ENCODE peak calls at places on chromosomes 1 and 21, in seven cellular contexts. S is heart left ventricle; K is right cardiac atrium; D is CD4-positive, CD25-positive, alpha-beta regulatory T cell; J is IMR-90; V is SJSA1; G is MM.1S. N is an unnamed sample.

GRCh38 chr1:15325375-15326085 is 78.5 kb downstream of the FHAD1 start:
- DNase-seq in S (no peak), K (no peak), D (no peak), J (no peak), V (no peak), G (no peak), N (no peak)

GRCh38 chr1:89104687-89105086 is 21.2 kb downstream of the GBP2 start:
- DNase-seq in S (no peak), K (no peak), D (no peak), J (no peak), V (no peak), G (no peak), N (no peak)

GRCh38 chr21:25491267-25491666 is 116.0 kb downstream of the MRPL39 start:
- DNase-seq in S (no peak), K (no peak), D (no peak), J (no peak), V (no peak), G (no peak), N (no peak)

GRCh38 chr1:3562712-3563111 is 48.6 kb downstream of the MEGF6 start:
- DNase-seq in S (no peak), K (no peak), D (no peak), J (no peak), V (no peak), G (no peak), N (no peak)

GRCh38 chr1:23470282-23471070 is 13.5 kb downstream of the ASAP3 start:
- DNase-seq in S (peak; percentile 81), K (peak; percentile 89), D (no peak), J (peak; percentile 49), V (no peak), G (no peak), N (no peak)

GRCh38 chr1:212244441-212244840 is 40.8 kb upstream of the PPP2R5A start:
- DNase-seq in S (no peak), K (no peak), D (no peak), J (no peak), V (no peak), G (no peak), N (no peak)

GRCh38 chr1:228308085-228308601 is 98.5 kb downstream of the TRIM11 start:
- DNase-seq in S (no peak), K (no peak), D (no peak), J (no peak), V (no peak), G (no peak), N (no peak)

GRCh38 chr1:185495898-185496297 is 178.9 kb upstream of the IVNS1ABP start:
- DNase-seq in S (no peak), K (no peak), D (no peak), J (no peak), V (no peak), G (no peak), N (no peak)

GRCh38 chr1:241311056-241311746 is 45.8 kb downstream of the RGS7 start:
- DNase-seq in S (no peak), K (no peak), D (no peak), J (peak; percentile 4), V (no peak), G (no peak), N (no peak)

GRCh38 chr1:165408518-165408917 is 36.4 kb downstream of the RXRG start:
- DNase-seq in S (no peak), K (no peak), D (no peak), J (peak; percentile 37), V (peak; percentile 19), G (peak; percentile 30), N (peak; percentile 29)

GRCh38 chr1:11321656-11322491 is 48.9 kb downstream of the UBIAD1 start:
- DNase-seq in S (no peak), K (no peak), D (no peak), J (no peak), V (no peak), G (no peak), N (no peak)

DNA sequence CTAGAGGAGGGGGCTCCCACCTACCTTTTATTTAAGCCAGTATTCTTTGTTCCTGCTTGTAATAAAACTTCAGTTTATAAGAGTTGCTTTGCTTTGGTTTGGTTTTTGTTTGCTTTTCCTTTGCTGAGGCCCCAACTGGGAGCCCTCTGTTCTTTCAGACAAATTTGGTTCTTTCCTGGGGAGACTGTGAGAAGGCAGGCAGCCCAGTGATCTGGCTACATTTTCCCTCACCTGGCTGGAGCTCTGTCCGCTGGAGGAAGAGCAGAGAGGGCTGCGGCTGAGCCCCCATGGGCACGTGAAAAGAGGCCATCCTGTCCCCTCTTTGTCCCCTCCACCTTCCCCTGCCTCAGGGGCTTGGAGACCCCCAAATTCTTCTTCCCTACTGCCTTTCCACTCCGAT is 7.3 kb upstream of the SFN start:
- DNase-seq in S (no peak), K (no peak), D (no peak), J (no peak), V (no peak), G (no peak), N (no peak)
- H3K4me1 ChIP-seq in S (no peaks in the 10 kb centered on the region), K (no peaks in the 10 kb centered on the region), D (no peaks in the 10 kb centered on the region), J (no peaks in the 10 kb centered on the region), V (no peaks in the 10 kb centered on the region), G (no peaks in the 10 kb centered on the region), N (no peaks in the 10 kb centered on the region)

DNA sequence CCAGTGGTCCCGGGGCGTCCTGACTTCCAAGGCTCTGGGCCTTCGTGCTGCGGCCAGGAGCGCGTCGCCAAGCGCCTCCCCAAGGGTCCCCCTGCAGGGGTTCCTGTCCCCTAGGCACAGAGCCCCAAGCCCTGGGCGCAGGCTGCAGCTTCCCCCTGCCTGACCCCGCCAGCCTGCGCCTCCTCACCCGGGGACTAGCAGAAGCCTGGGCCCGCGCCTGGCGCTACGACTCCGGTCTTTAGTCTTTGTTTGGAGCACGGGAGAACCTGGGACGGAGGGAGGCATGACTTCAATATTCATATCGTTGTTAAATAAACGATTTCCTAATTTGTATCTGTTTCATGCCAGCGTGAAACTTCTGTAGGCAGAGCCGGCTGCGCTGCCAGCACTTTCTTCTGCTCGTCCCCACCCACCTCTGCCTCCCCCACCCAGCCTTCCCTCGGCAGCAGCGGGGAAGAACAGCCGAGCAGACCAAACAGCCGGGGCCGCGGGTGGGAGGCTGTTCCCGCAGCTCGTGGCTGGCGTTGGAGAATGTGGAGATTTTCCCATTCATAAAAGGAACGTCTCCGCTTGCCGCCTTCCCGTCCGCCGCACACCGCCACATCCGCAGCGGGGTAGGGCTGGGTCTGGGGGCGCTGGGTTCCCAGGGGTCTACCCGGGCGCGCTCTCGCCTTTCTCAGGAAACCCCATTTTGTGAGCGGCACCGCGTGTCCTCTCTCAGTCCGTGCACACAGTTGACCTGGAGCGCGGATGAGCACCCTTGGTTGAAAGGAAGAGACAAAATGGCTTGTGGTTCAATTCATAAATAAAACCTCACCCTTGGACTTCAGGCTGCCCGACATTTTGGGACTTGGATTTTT is 777 bp upstream of the TRIM67 start:
- DNase-seq in S (no peak), K (no peak), D (no peak), J (no peak), V (no peak), G (no peak), N (no peak)
- H3K4me3 ChIP-seq in S (peak overlapping the region; percentile 56), K (peak overlapping the region; percentile 56), D (no peak overlapping the region), J (no peak overlapping the region), V (peak overlapping the region; percentile 39), G (no peak overlapping the region), N (peak overlapping the region; percentile 41)

DNA sequence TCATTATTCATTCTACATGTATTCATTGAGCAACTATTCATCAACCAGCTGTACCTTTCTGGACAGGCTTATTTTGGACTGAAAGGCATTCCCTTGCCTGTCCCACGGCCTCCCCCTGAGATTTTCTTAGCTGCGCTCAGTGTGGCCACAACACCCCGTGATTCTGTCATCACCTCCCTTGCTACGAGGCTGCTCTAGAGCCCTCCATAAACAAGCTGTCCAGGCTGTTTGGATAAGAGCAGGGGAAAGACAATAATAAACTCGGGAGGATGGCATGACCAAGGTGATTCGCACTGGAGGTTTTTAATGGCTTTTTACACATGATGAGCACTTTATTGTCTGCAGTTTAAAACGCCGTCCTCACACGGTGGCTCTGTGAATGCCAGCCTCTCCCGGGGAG is 139.7 kb downstream of the ROR1 start:
- DNase-seq in S (peak; percentile 46), K (no peak), D (no peak), J (peak; percentile 11), V (peak; percentile 45), G (no peak), N (no peak)
- H3K4me1 ChIP-seq in S (peaks cover 8% of the 10 kb centered on the region), K (peaks cover 8% of the 10 kb centered on the region), D (no peaks in the 10 kb centered on the region), J (peaks cover 4% of the 10 kb centered on the region), V (peaks cover 27% of the 10 kb centered on the region), G (peaks cover 7% of the 10 kb centered on the region), N (peaks cover 3% of the 10 kb centered on the region)

DNA sequence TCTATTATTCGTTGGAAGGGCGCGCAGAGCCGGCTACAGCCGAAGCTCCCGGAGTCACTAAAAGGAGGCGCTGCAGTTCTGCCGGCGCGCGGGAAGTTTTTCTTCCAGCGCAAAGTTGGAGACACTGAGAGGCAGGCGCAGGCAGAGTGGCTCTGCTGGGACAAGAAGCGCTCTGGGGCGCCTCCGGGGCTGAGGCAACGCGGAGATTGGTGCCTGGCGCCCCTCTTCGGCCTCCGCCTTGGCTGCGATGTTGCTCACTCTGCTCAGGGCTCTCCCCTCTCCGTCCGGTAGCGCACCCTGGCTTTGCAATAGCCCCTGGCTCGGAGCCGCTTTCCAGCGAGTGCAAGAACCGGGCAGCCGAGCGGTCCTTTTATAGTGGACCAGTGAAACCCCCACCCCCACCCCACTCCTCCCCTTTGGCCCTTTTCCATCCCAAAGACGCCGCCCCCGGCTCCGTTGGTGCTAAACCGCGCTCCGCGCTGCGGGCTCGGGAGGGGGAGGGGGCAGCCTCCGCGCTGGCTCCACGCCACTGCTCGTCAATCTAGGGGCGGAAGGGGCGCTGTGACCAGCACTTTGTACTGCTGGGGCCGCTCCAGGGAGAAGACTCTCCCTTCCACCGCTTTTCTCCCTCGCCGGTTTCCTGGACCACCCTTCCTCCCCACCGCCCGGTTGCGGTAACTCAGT is at the start of gene ADAMTS1:
- DNase-seq in S (peak; percentile 95), K (peak; percentile 98), D (no peak), J (peak; percentile 92), V (peak; percentile 93), G (peak; percentile 45), N (peak; percentile 88)
- H3K4me3 ChIP-seq in S (peak within 1 kb of the TSS; percentile 69), K (peak within 1 kb of the TSS; percentile 77), D (no peak within 1 kb of the TSS), J (peak within 1 kb of the TSS; percentile 97), V (peak within 1 kb of the TSS; percentile 77), G (peak within 1 kb of the TSS; percentile 78), N (peak within 1 kb of the TSS; percentile 56)